ENCODE peak calls at places on chromosomes 12 and 14, in eight cellular contexts. Z is H54; U is hippocampal formation; Y is coronary artery; W is AML-193; S is CD4-positive, alpha-beta memory T cell; R is heart left ventricle; I is GM23248. A is an unnamed sample.

GRCh38 chr14:50523271-50524041 is 8.9 kb downstream of the MAP4K5 start:
- DNase-seq in Z (no peak), S (no peak), R (no peak), U (no peak), I (no peak), W (no peak), Y (no peak), A (no peak)

GRCh38 chr14:31933716-31934115 is 143.4 kb upstream of the ARHGAP5 start:
- DNase-seq in I (peak), W (no peak), U (no peak), Z (no peak), S (no peak), R (no peak), Y (no peak), A (no peak)

GRCh38 chr12:68919581-68920239 is 13.3 kb downstream of the CPM start:
- DNase-seq in Y (no peak), W (no peak), S (no peak), R (no peak), I (no peak), U (no peak), Z (no peak), A (no peak)

GRCh38 chr12:4997939-4998338 is 45.7 kb upstream of the KCNA5 start:
- DNase-seq in W (no peak), S (no peak), Y (peak), U (no peak), I (peak), Z (peak), R (no peak), A (no peak)

GRCh38 chr14:87264386-87264785 is 728.6 kb downstream of the GALC start:
- DNase-seq in Z (no peak), I (no peak), W (no peak), R (no peak), S (no peak), U (no peak), Y (no peak), A (no peak)

GRCh38 chr14:75372260-75372659 is 55.6 kb upstream of the JDP2 start:
- DNase-seq in U (peak), Z (no peak), W (peak), R (no peak), S (no peak), Y (no peak), I (no peak), A (no peak)

GRCh38 chr14:92459479-92460421 is 53.8 kb upstream of the RIN3 start:
- DNase-seq in S (no peak), Z (no peak), U (no peak), I (no peak), R (peak), W (no peak), Y (peak), A (no peak)

GRCh38 chr12:108622425-108622824 is 11.3 kb downstream of the SELPLG start:
- DNase-seq in R (peak), S (peak), I (no peak), Y (no peak), W (no peak), Z (no peak), U (no peak), A (no peak)

GRCh38 chr14:102803139-102803538 is 25.9 kb downstream of the TRAF3 start:
- DNase-seq in W (no peak), I (no peak), Y (no peak), S (no peak), Z (no peak), U (no peak), R (no peak), A (no peak)

GRCh38 chr14:53953002-53953827 is 3.4 kb downstream of the BMP4 start:
- DNase-seq in S (no peak), Z (peak), Y (peak), R (peak), I (peak), W (no peak), U (peak), A (peak)

GRCh38 chr12:69511469-69511868 is 41.3 kb downstream of the FRS2 start:
- DNase-seq in S (no peak), W (no peak), Z (no peak), R (no peak), U (no peak), Y (no peak), I (peak), A (no peak)